ENCODE peak calls at places on chromosomes 1 and 21, in ten cellular contexts. One of them, this sample, is unnamed.
A peak's percentile ranks its signal among the peaks of the same experiment; 100 is the strongest.

GRCh38 chr21:37032877-37033471 is 26.5 kb downstream of the RIPPLY3 start:
- DNase-seq in CD8-positive, alpha-beta memory T cell: no peak
- DNase-seq in heart right ventricle: no peak
- DNase-seq in body of pancreas: no peak
- DNase-seq in thoracic aorta: no peak
- DNase-seq in heart left ventricle: no peak
- DNase-seq in tibial artery: no peak
- DNase-seq in neuronal stem cell: no peak
- DNase-seq in psoas muscle: no peak
- DNase-seq in GM23248: peak; percentile 87
- DNase-seq in this sample: no peak

GRCh38 chr1:151458936-151459330 is 361 bp downstream of the POGZ start:
- DNase-seq in CD8-positive, alpha-beta memory T cell: peak; percentile 69
- DNase-seq in heart right ventricle: peak; percentile 66
- DNase-seq in body of pancreas: peak; percentile 74
- DNase-seq in thoracic aorta: no peak
- DNase-seq in heart left ventricle: peak; percentile 80
- DNase-seq in tibial artery: peak; percentile 81
- DNase-seq in neuronal stem cell: peak; percentile 57
- DNase-seq in psoas muscle: peak; percentile 86
- DNase-seq in GM23248: peak; percentile 83
- DNase-seq in this sample: peak; percentile 61

GRCh38 chr1:64183380-64183984 is 19.9 kb upstream of the UBE2U start:
- DNase-seq in CD8-positive, alpha-beta memory T cell: no peak
- DNase-seq in heart right ventricle: no peak
- DNase-seq in body of pancreas: no peak
- DNase-seq in thoracic aorta: no peak
- DNase-seq in heart left ventricle: no peak
- DNase-seq in tibial artery: no peak
- DNase-seq in neuronal stem cell: no peak
- DNase-seq in psoas muscle: peak; percentile 44
- DNase-seq in GM23248: no peak
- DNase-seq in this sample: no peak

GRCh38 chr1:200342511-200343400 is 67.1 kb downstream of the ZNF281 start:
- DNase-seq in CD8-positive, alpha-beta memory T cell: no peak
- DNase-seq in heart right ventricle: no peak
- DNase-seq in body of pancreas: no peak
- DNase-seq in thoracic aorta: no peak
- DNase-seq in heart left ventricle: no peak
- DNase-seq in tibial artery: no peak
- DNase-seq in neuronal stem cell: no peak
- DNase-seq in psoas muscle: no peak
- DNase-seq in GM23248: peak; percentile 79
- DNase-seq in this sample: no peak

GRCh38 chr1:228274452-228275153 is 66.8 kb downstream of the OBSCN start:
- DNase-seq in CD8-positive, alpha-beta memory T cell: no peak
- DNase-seq in heart right ventricle: peak; percentile 10
- DNase-seq in body of pancreas: no peak
- DNase-seq in thoracic aorta: no peak
- DNase-seq in heart left ventricle: no peak
- DNase-seq in tibial artery: peak; percentile 63
- DNase-seq in neuronal stem cell: no peak
- DNase-seq in psoas muscle: peak; percentile 59
- DNase-seq in GM23248: no peak
- DNase-seq in this sample: no peak

GRCh38 chr1:114113801-114114750 is 39.6 kb downstream of the SYT6 start:
- DNase-seq in CD8-positive, alpha-beta memory T cell: no peak
- DNase-seq in heart right ventricle: no peak
- DNase-seq in body of pancreas: no peak
- DNase-seq in thoracic aorta: no peak
- DNase-seq in heart left ventricle: peak; percentile 43
- DNase-seq in tibial artery: peak; percentile 69
- DNase-seq in neuronal stem cell: no peak
- DNase-seq in psoas muscle: no peak
- DNase-seq in GM23248: peak; percentile 17
- DNase-seq in this sample: no peak

GRCh38 chr1:169892819-169893644 is 664 bp downstream of the SCYL3 start:
- DNase-seq in CD8-positive, alpha-beta memory T cell: peak; percentile 12
- DNase-seq in heart right ventricle: no peak
- DNase-seq in body of pancreas: peak; percentile 51
- DNase-seq in thoracic aorta: no peak
- DNase-seq in heart left ventricle: peak; percentile 42
- DNase-seq in tibial artery: peak; percentile 73
- DNase-seq in neuronal stem cell: no peak
- DNase-seq in psoas muscle: no peak
- DNase-seq in GM23248: peak; percentile 61
- DNase-seq in this sample: peak; percentile 40

GRCh38 chr1:227038401-227038800 is 98.3 kb downstream of the COQ8A start:
- DNase-seq in CD8-positive, alpha-beta memory T cell: no peak
- DNase-seq in heart right ventricle: no peak
- DNase-seq in body of pancreas: no peak
- DNase-seq in thoracic aorta: no peak
- DNase-seq in heart left ventricle: no peak
- DNase-seq in tibial artery: no peak
- DNase-seq in neuronal stem cell: no peak
- DNase-seq in psoas muscle: no peak
- DNase-seq in GM23248: peak; percentile 10
- DNase-seq in this sample: no peak

GRCh38 chr1:1275836-1276235 is 2.2 kb upstream of the UBE2J2 start:
- DNase-seq in CD8-positive, alpha-beta memory T cell: no peak
- DNase-seq in heart right ventricle: no peak
- DNase-seq in body of pancreas: no peak
- DNase-seq in thoracic aorta: no peak
- DNase-seq in heart left ventricle: no peak
- DNase-seq in tibial artery: no peak
- DNase-seq in neuronal stem cell: no peak
- DNase-seq in psoas muscle: no peak
- DNase-seq in GM23248: no peak
- DNase-seq in this sample: no peak

GRCh38 chr1:28416509-28417194 is 47.1 kb downstream of the PHACTR4 start:
- DNase-seq in CD8-positive, alpha-beta memory T cell: no peak
- DNase-seq in heart right ventricle: no peak
- DNase-seq in body of pancreas: no peak
- DNase-seq in thoracic aorta: no peak
- DNase-seq in heart left ventricle: no peak
- DNase-seq in tibial artery: no peak
- DNase-seq in neuronal stem cell: no peak
- DNase-seq in psoas muscle: no peak
- DNase-seq in GM23248: no peak
- DNase-seq in this sample: peak; percentile 56

GRCh38 chr1:162627662-162628296 is 4.5 kb upstream of the DDR2 start:
- DNase-seq in CD8-positive, alpha-beta memory T cell: no peak
- DNase-seq in heart right ventricle: no peak
- DNase-seq in body of pancreas: no peak
- DNase-seq in thoracic aorta: no peak
- DNase-seq in heart left ventricle: no peak
- DNase-seq in tibial artery: no peak
- DNase-seq in neuronal stem cell: no peak
- DNase-seq in psoas muscle: no peak
- DNase-seq in GM23248: peak; percentile 64
- DNase-seq in this sample: peak; percentile 16

GRCh38 chr1:86640161-86640560 is 64.2 kb upstream of the SH3GLB1 start:
- DNase-seq in CD8-positive, alpha-beta memory T cell: no peak
- DNase-seq in heart right ventricle: no peak
- DNase-seq in body of pancreas: no peak
- DNase-seq in thoracic aorta: no peak
- DNase-seq in heart left ventricle: no peak
- DNase-seq in tibial artery: no peak
- DNase-seq in neuronal stem cell: no peak
- DNase-seq in psoas muscle: no peak
- DNase-seq in GM23248: no peak
- DNase-seq in this sample: no peak

GRCh38 chr1:225987491-225988316 is 11.4 kb downstream of the SDE2 start:
- DNase-seq in CD8-positive, alpha-beta memory T cell: peak; percentile 49
- DNase-seq in heart right ventricle: no peak
- DNase-seq in body of pancreas: no peak
- DNase-seq in thoracic aorta: no peak
- DNase-seq in heart left ventricle: no peak
- DNase-seq in tibial artery: no peak
- DNase-seq in neuronal stem cell: no peak
- DNase-seq in psoas muscle: no peak
- DNase-seq in GM23248: peak; percentile 69
- DNase-seq in this sample: peak; percentile 38

DNA sequence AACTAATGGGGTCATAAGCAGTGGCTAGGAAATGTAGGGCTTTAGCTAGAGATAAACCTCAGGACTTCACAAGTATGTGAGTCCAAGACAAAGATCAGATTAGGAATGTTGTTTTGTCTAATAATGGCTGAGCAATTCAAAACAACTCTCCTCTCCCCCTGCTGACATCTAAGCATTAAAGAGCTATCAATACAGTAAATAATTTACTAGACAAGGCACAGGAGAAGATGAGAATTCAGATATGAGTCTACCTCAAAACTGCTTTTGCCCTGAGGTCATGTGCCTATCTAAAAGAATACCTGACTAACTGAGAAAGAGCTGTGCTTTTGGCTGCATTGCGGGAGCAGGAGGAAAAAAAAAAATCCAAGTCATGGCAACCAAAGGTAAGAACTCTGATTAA is 86.8 kb downstream of the SPATA17 start:
- DNase-seq in CD8-positive, alpha-beta memory T cell: no peak
- DNase-seq in heart right ventricle: no peak
- DNase-seq in body of pancreas: no peak
- DNase-seq in thoracic aorta: no peak
- DNase-seq in heart left ventricle: no peak
- DNase-seq in tibial artery: no peak
- DNase-seq in neuronal stem cell: no peak
- DNase-seq in psoas muscle: no peak
- DNase-seq in GM23248: no peak
- DNase-seq in this sample: no peak
- H3K27ac ChIP-seq in CD8-positive, alpha-beta memory T cell: no peak overlapping the region
- H3K27ac ChIP-seq in heart right ventricle: no peak overlapping the region
- H3K27ac ChIP-seq in body of pancreas: no peak overlapping the region
- H3K27ac ChIP-seq in thoracic aorta: no peak overlapping the region
- H3K27ac ChIP-seq in heart left ventricle: no peak overlapping the region
- H3K27ac ChIP-seq in tibial artery: no peak overlapping the region
- H3K27ac ChIP-seq in neuronal stem cell: no peak overlapping the region
- H3K27ac ChIP-seq in psoas muscle: no peak overlapping the region
- H3K27ac ChIP-seq in GM23248: no peak overlapping the region
- H3K27ac ChIP-seq in this sample: no peak overlapping the region

GRCh38 chr21:45074048-45074817 is at the start of gene ADARB1:
- DNase-seq in CD8-positive, alpha-beta memory T cell: peak; percentile 69
- DNase-seq in heart right ventricle: peak; percentile 78
- DNase-seq in body of pancreas: peak; percentile 68
- DNase-seq in thoracic aorta: no peak
- DNase-seq in heart left ventricle: peak; percentile 68
- DNase-seq in tibial artery: no peak
- DNase-seq in neuronal stem cell: peak; percentile 72
- DNase-seq in psoas muscle: peak; percentile 83
- DNase-seq in GM23248: peak; percentile 82
- DNase-seq in this sample: peak; percentile 42

GRCh38 chr21:45075606-45076244 is 1.3 kb downstream of the ADARB1 start:
- DNase-seq in CD8-positive, alpha-beta memory T cell: no peak
- DNase-seq in heart right ventricle: no peak
- DNase-seq in body of pancreas: no peak
- DNase-seq in thoracic aorta: no peak
- DNase-seq in heart left ventricle: no peak
- DNase-seq in tibial artery: no peak
- DNase-seq in neuronal stem cell: no peak
- DNase-seq in psoas muscle: no peak
- DNase-seq in GM23248: peak; percentile 34
- DNase-seq in this sample: no peak

GRCh38 chr21:45078371-45078770 is 4.0 kb downstream of the ADARB1 start:
- DNase-seq in CD8-positive, alpha-beta memory T cell: no peak
- DNase-seq in heart right ventricle: no peak
- DNase-seq in body of pancreas: no peak
- DNase-seq in thoracic aorta: no peak
- DNase-seq in heart left ventricle: no peak
- DNase-seq in tibial artery: no peak
- DNase-seq in neuronal stem cell: no peak
- DNase-seq in psoas muscle: no peak
- DNase-seq in GM23248: no peak
- DNase-seq in this sample: no peak

GRCh38 chr21:45074818-45075605 is 632 bp downstream of the ADARB1 start:
- DNase-seq in CD8-positive, alpha-beta memory T cell: no peak
- DNase-seq in heart right ventricle: peak; percentile 42
- DNase-seq in body of pancreas: peak; percentile 29
- DNase-seq in thoracic aorta: no peak
- DNase-seq in heart left ventricle: peak; percentile 40
- DNase-seq in tibial artery: no peak
- DNase-seq in neuronal stem cell: peak; percentile 39
- DNase-seq in psoas muscle: peak; percentile 69
- DNase-seq in GM23248: peak; percentile 52
- DNase-seq in this sample: peak; percentile 14

GRCh38 chr21:45076245-45076661 is 1.9 kb downstream of the ADARB1 start:
- DNase-seq in CD8-positive, alpha-beta memory T cell: no peak
- DNase-seq in heart right ventricle: no peak
- DNase-seq in body of pancreas: no peak
- DNase-seq in thoracic aorta: no peak
- DNase-seq in heart left ventricle: no peak
- DNase-seq in tibial artery: no peak
- DNase-seq in neuronal stem cell: no peak
- DNase-seq in psoas muscle: no peak
- DNase-seq in GM23248: peak; percentile 70
- DNase-seq in this sample: no peak
- H3K4me3 ChIP-seq in CD8-positive, alpha-beta memory T cell: peak overlapping the region; percentile 71
- H3K4me3 ChIP-seq in heart right ventricle: no peak overlapping the region
- H3K4me3 ChIP-seq in body of pancreas: no peak overlapping the region
- H3K4me3 ChIP-seq in thoracic aorta: peak overlapping the region; percentile 92
- H3K4me3 ChIP-seq in heart left ventricle: peak overlapping the region; percentile 99
- H3K4me3 ChIP-seq in tibial artery: peak overlapping the region; percentile 97
- H3K4me3 ChIP-seq in neuronal stem cell: no peak overlapping the region
- H3K4me3 ChIP-seq in psoas muscle: peak overlapping the region; percentile 85
- H3K4me3 ChIP-seq in GM23248: peak overlapping the region; percentile 79
- H3K4me3 ChIP-seq in this sample: no peak overlapping the region

DNA sequence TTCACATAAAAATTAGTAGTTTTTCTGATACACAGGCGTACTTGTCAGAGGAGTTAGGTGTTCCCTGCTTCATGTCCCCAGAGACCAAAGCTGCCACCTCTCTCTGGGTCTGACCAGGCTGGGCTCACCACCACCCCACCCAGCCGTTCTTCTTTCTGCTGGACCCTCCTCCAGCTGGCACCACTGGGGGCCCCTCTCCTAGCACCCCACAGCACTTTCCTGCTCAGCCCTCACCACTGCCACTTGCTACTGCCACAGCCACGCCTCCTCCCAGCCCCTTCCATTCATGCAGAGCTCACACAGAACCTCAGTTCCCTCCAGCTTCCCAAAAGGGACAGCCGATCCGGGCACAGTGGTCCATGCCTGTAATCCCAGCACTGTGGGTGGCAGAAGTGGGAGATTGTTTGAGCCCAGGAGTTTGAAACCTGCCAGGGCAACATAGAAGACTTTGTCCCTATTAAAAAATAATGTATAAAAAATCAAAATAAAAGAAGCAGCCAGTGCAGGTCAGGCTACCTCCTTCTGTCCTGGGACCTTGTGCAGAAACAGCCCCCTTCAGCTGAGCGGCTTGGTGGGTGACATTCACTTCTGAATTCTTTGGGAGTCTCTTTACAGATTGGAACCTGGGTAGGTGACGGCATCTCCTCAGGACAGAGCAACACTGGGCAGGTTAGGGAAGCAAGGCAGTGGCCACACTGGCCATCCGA is 208.3 kb downstream of the TOMM20 start:
- DNase-seq in CD8-positive, alpha-beta memory T cell: no peak
- DNase-seq in heart right ventricle: no peak
- DNase-seq in body of pancreas: no peak
- DNase-seq in thoracic aorta: no peak
- DNase-seq in heart left ventricle: no peak
- DNase-seq in tibial artery: peak; percentile 56
- DNase-seq in neuronal stem cell: no peak
- DNase-seq in psoas muscle: no peak
- DNase-seq in GM23248: no peak
- DNase-seq in this sample: no peak
- H3K4me1 ChIP-seq in CD8-positive, alpha-beta memory T cell: no peaks in the 10 kb centered on the region
- H3K4me1 ChIP-seq in heart right ventricle: peaks cover 75% of the 10 kb centered on the region
- H3K4me1 ChIP-seq in body of pancreas: peaks cover 64% of the 10 kb centered on the region
- H3K4me1 ChIP-seq in thoracic aorta: peaks cover 78% of the 10 kb centered on the region
- H3K4me1 ChIP-seq in heart left ventricle: peaks cover 74% of the 10 kb centered on the region
- H3K4me1 ChIP-seq in tibial artery: peaks cover 10% of the 10 kb centered on the region
- H3K4me1 ChIP-seq in neuronal stem cell: peaks cover 30% of the 10 kb centered on the region
- H3K4me1 ChIP-seq in psoas muscle: peaks cover 57% of the 10 kb centered on the region
- H3K4me1 ChIP-seq in GM23248: peaks cover 7% of the 10 kb centered on the region
- H3K4me1 ChIP-seq in this sample: peaks cover 6% of the 10 kb centered on the region

GRCh38 chr1:235127203-235127602 is 1.4 kb downstream of the TOMM20 start:
- DNase-seq in CD8-positive, alpha-beta memory T cell: no peak
- DNase-seq in heart right ventricle: no peak
- DNase-seq in body of pancreas: no peak
- DNase-seq in thoracic aorta: no peak
- DNase-seq in heart left ventricle: no peak
- DNase-seq in tibial artery: no peak
- DNase-seq in neuronal stem cell: no peak
- DNase-seq in psoas muscle: no peak
- DNase-seq in GM23248: peak; percentile 46
- DNase-seq in this sample: no peak
- H3K27ac ChIP-seq in CD8-positive, alpha-beta memory T cell: peak overlapping the region; percentile 89
- H3K27ac ChIP-seq in heart right ventricle: peak overlapping the region; percentile 94
- H3K27ac ChIP-seq in body of pancreas: no peak overlapping the region
- H3K27ac ChIP-seq in thoracic aorta: no peak overlapping the region
- H3K27ac ChIP-seq in heart left ventricle: no peak overlapping the region
- H3K27ac ChIP-seq in tibial artery: peak overlapping the region; percentile 96
- H3K27ac ChIP-seq in neuronal stem cell: no peak overlapping the region
- H3K27ac ChIP-seq in psoas muscle: peak overlapping the region; percentile 91
- H3K27ac ChIP-seq in GM23248: peak overlapping the region; percentile 85
- H3K27ac ChIP-seq in this sample: no peak overlapping the region

This sample was measured in small intestine.